ENCODE peak calls at places on chromosomes 11 and 22, in four cellular contexts. S, O, U and V are unnamed samples. For H3K4me1, the result is how much of the 10 kb centered on the place peaks cover.

GRCh38 chr11:103398829-103399228 is 289.6 kb downstream of the DYNC2H1 start:
- DNase-seq in S (no peak), O (no peak), U (no peak), V (no peak)

GRCh38 chr22:23591203-23591791 is 11.2 kb upstream of the IGLL1 start:
- DNase-seq in S (peak), O (peak), U (peak), V (no peak)

GRCh38 chr11:83051760-83052671 is 19.7 kb downstream of the RAB30 start:
- DNase-seq in S (no peak), O (no peak), U (peak), V (no peak)

GRCh38 chr22:20251981-20252380 is 16.1 kb downstream of the RTN4R start:
- DNase-seq in S (no peak), O (no peak), U (no peak), V (no peak)

GRCh38 chr11:44260081-44260480 is 49.9 kb downstream of the ALX4 start:
- DNase-seq in S (no peak), O (no peak), U (no peak), V (no peak)

GRCh38 chr11:124717786-124718634 is 21.7 kb upstream of the NRGN start:
- DNase-seq in S (peak), O (no peak), U (peak), V (peak)

GRCh38 chr11:36023922-36024321 is 80.1 kb downstream of the LDLRAD3 start:
- DNase-seq in S (no peak), O (no peak), U (no peak), V (no peak)

GRCh38 chr22:35842954-35843353 is 125.3 kb downstream of the APOL5 start:
- DNase-seq in S (peak), O (peak), U (no peak), V (no peak)

GRCh38 chr11:251550-251949 is 14.8 kb downstream of the PSMD13 start:
- DNase-seq in S (no peak), O (no peak), U (no peak), V (no peak)

GRCh38 chr22:43014062-43014875 is 680 bp downstream of the PACSIN2 start:
- DNase-seq in S (peak), O (peak), U (peak), V (peak)

GRCh38 chr11:61028135-61028729 is 56.8 kb downstream of the CD6 start:
- DNase-seq in S (no peak), O (no peak), U (no peak), V (no peak)

GRCh38 chr11:68312780-68313573 is 586 bp downstream of the LRP5 start:
- DNase-seq in S (peak), O (no peak), U (no peak), V (peak)

GRCh38 chr11:125429807-125430678 is 66.0 kb downstream of the FEZ1 start:
- DNase-seq in S (no peak), O (no peak), U (no peak), V (no peak)

GRCh38 chr11:2537896-2538855 is 93.4 kb downstream of the KCNQ1 start:
- DNase-seq in S (no peak), O (no peak), U (no peak), V (no peak)

GRCh38 chr11:65903715-65904114 is 3.5 kb upstream of the FOSL1 start:
- DNase-seq in S (no peak), O (no peak), U (no peak), V (no peak)

GRCh38 chr11:65906602-65907001 is 6.4 kb upstream of the FOSL1 start:
- DNase-seq in S (no peak), O (no peak), U (no peak), V (no peak)

GRCh38 chr11:65903068-65903481 is 2.9 kb upstream of the FOSL1 start:
- DNase-seq in S (no peak), O (peak), U (no peak), V (no peak)

GRCh38 chr11:65911682-65912568 is 6.9 kb downstream of the C11orf68 start:
- DNase-seq in S (peak), O (peak), U (peak), V (no peak)

DNA sequence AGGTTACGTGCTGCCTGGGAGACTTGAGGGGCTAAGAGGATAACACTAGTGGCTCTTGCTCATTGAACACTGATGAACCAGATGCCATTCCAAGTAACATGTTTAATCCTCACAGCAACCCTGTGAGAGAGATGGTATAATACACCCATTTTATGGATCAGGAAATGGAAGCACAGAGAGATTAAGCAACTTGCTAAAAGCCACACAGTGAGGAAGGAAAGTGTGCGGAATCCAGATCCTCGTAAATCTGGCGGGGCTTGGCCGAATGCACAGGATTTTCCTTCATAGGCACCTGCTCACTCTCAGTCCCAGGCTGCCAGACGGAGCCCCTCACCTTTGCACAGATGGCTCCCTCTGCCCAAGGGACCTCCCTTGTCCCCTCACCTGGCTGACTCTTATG is 7.7 kb upstream of the FOSL1 start:
- DNase-seq in S (no peak), O (no peak), U (no peak), V (no peak)
- H3K4me1 ChIP-seq in S (under half), O (half or more), U (under half), V (under half)

DNA sequence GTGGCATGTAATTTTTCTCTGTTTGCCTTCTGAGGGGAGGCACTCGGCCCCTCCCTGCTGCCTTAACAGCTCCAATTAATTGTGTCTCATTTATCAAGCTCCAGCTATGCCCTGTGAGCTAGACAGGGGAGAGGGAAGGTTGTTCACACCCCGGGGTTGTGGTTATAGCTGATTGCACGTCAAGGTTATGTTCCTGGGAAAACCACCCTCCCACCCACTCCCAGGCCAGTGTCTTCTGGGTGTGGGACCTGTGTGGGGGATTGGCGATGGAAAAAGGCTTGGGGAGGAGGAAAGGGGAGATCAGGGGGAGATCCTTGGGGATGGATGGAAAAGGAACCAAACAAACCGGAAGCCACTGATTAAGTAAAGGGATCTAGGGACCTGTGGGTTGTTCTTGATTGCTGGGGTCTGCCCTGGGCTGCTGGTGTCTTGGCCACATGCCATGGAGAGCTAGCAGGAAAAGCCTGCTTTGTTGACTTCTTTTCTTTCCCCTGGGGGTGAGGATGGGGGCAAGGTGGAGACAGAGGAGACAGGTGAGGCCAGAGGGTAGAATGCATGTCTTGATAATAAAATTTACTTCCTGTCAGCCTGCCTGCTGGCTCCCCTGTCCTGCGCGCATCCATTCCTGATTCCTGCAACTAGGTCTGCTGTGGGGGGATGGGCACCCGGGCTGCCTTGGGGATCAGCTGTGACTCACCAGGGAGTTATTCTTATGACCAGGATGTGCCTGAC is 13.5 kb upstream of the SORL1-AS1 start:
- DNase-seq in S (peak), O (peak), U (peak), V (peak)
- H3K4me1 ChIP-seq in S (under half), O (half or more), U (under half), V (under half)

DNA sequence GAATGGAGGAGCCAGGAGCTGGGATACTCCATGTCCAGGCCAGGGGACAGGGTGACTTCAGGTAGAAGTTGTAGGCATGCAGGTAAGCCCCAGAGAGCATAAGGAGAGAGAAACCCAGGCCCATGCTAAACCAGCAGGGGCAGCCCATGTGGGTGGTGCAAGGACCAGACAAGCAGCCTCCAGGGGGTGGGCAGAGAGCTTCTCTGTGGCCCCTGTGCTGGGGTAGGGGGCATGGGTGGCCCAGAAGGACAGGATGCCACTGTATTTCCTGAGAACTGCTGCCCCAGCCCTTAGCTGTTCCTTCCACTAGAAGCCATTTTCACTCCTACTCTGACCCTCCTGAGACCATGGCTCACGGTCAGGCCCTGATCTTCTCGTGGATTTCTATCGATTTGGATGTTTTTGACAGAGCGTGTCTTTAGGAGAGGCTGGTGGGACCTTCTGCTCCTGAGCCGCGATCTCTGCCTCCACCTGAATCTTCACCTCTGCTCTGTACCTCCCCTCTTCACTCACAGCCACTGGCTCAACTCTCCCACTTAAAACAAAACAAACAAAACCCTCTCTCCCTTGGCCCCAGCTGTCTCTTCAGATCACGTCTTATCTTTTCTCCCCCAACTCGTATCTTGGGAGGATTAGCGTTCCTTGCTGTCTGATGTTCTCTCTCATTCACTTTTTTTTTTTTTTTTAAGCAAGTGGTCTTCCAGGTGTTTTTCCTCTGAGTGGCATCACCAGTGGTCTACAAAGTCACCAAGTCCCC is 112.2 kb downstream of the NECTIN1 start:
- DNase-seq in S (no peak), O (no peak), U (no peak), V (no peak)
- H3K4me1 ChIP-seq in S (under half), O (under half), U (under half), V (under half)

GRCh38 chr11:77175021-77175842 is 47.2 kb downstream of the MYO7A start:
- DNase-seq in S (no peak), O (no peak), U (no peak), V (peak)
- H3K4me1 ChIP-seq in S (under half), O (under half), U (under half), V (under half)

DNA sequence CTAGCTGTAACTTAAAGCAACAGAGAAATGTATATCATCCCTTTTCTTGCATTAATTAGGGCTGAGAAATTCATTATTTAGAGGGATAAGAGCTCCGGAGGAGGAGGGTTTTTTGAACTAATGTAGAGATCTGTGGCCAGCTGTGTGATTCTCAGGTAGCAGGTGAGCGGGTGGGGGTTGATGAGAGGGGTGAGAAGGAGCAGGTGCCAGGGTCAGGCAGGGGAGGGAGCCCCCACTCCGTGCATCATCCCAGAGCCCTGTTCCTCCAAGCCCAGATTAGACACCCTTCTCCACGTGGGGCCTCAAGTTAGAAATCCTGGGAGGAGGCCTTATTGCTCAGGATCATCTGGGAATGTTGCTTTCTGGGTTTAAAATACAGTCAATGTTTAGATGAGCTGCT is 24.9 kb downstream of the ZBTB16 start:
- DNase-seq in S (no peak), O (no peak), U (no peak), V (no peak)
- H3K4me1 ChIP-seq in S (under half), O (under half), U (half or more), V (half or more)